ENCODE peak calls at places on chromosomes 1 and 21, in eight cellular contexts. One of them, this sample, is unnamed.

GRCh38 chr1:46520063-46520911 is 30.7 kb downstream of the DMBX1 start:
- DNase-seq in CD4-positive, alpha-beta T cell: no peak
- DNase-seq in lung microvascular endothelial cell: peak
- DNase-seq in mesenteric fat pad: no peak
- DNase-seq in AG10803: peak
- DNase-seq in activated CD4-positive, CD25-positive, alpha-beta regulatory T cell treated with anti-CD3 and anti-CD28 coated beads, Interleukin-2, amount 50 U/mL, for 72 hours: no peak
- DNase-seq in neuronal stem cell: peak
- DNase-seq in AG09319: no peak
- DNase-seq in this sample: peak

GRCh38 chr1:48469616-48470500 is 2.1 kb downstream of the SPATA6 start:
- DNase-seq in activated CD4-positive, CD25-positive, alpha-beta regulatory T cell treated with anti-CD3 and anti-CD28 coated beads, Interleukin-2, amount 50 U/mL, for 72 hours: no peak
- DNase-seq in mesenteric fat pad: no peak
- DNase-seq in CD4-positive, alpha-beta T cell: no peak
- DNase-seq in AG10803: peak
- DNase-seq in neuronal stem cell: no peak
- DNase-seq in lung microvascular endothelial cell: peak
- DNase-seq in AG09319: no peak
- DNase-seq in this sample: peak

GRCh38 chr1:151993734-151994496 is at the start of gene S100A10:
- DNase-seq in CD4-positive, alpha-beta T cell: peak
- DNase-seq in lung microvascular endothelial cell: peak
- DNase-seq in AG09319: peak
- DNase-seq in activated CD4-positive, CD25-positive, alpha-beta regulatory T cell treated with anti-CD3 and anti-CD28 coated beads, Interleukin-2, amount 50 U/mL, for 72 hours: peak
- DNase-seq in AG10803: peak
- DNase-seq in mesenteric fat pad: peak
- DNase-seq in neuronal stem cell: no peak
- DNase-seq in this sample: peak

GRCh38 chr1:174352117-174352516 is 95.6 kb upstream of the GPR52 start:
- DNase-seq in neuronal stem cell: no peak
- DNase-seq in AG10803: no peak
- DNase-seq in CD4-positive, alpha-beta T cell: no peak
- DNase-seq in AG09319: no peak
- DNase-seq in activated CD4-positive, CD25-positive, alpha-beta regulatory T cell treated with anti-CD3 and anti-CD28 coated beads, Interleukin-2, amount 50 U/mL, for 72 hours: no peak
- DNase-seq in lung microvascular endothelial cell: no peak
- DNase-seq in mesenteric fat pad: no peak
- DNase-seq in this sample: peak

GRCh38 chr21:38308010-38308784 is 51.4 kb downstream of the KCNJ15 start:
- DNase-seq in AG09319: no peak
- DNase-seq in activated CD4-positive, CD25-positive, alpha-beta regulatory T cell treated with anti-CD3 and anti-CD28 coated beads, Interleukin-2, amount 50 U/mL, for 72 hours: no peak
- DNase-seq in mesenteric fat pad: no peak
- DNase-seq in AG10803: peak
- DNase-seq in neuronal stem cell: no peak
- DNase-seq in lung microvascular endothelial cell: no peak
- DNase-seq in CD4-positive, alpha-beta T cell: no peak
- DNase-seq in this sample: no peak

GRCh38 chr1:50665413-50665812 is 242.2 kb upstream of the DMRTA2 start:
- DNase-seq in neuronal stem cell: no peak
- DNase-seq in CD4-positive, alpha-beta T cell: no peak
- DNase-seq in AG10803: peak
- DNase-seq in AG09319: no peak
- DNase-seq in lung microvascular endothelial cell: no peak
- DNase-seq in mesenteric fat pad: no peak
- DNase-seq in activated CD4-positive, CD25-positive, alpha-beta regulatory T cell treated with anti-CD3 and anti-CD28 coated beads, Interleukin-2, amount 50 U/mL, for 72 hours: no peak
- DNase-seq in this sample: no peak

GRCh38 chr1:232462200-232462599 is 167.7 kb downstream of the SIPA1L2 start:
- DNase-seq in neuronal stem cell: no peak
- DNase-seq in AG09319: no peak
- DNase-seq in CD4-positive, alpha-beta T cell: no peak
- DNase-seq in mesenteric fat pad: no peak
- DNase-seq in lung microvascular endothelial cell: peak
- DNase-seq in AG10803: no peak
- DNase-seq in activated CD4-positive, CD25-positive, alpha-beta regulatory T cell treated with anti-CD3 and anti-CD28 coated beads, Interleukin-2, amount 50 U/mL, for 72 hours: no peak
- DNase-seq in this sample: peak

GRCh38 chr1:22296701-22297591 is 154.0 kb upstream of the WNT4 start:
- DNase-seq in AG10803: peak
- DNase-seq in CD4-positive, alpha-beta T cell: no peak
- DNase-seq in lung microvascular endothelial cell: no peak
- DNase-seq in neuronal stem cell: no peak
- DNase-seq in AG09319: no peak
- DNase-seq in activated CD4-positive, CD25-positive, alpha-beta regulatory T cell treated with anti-CD3 and anti-CD28 coated beads, Interleukin-2, amount 50 U/mL, for 72 hours: no peak
- DNase-seq in mesenteric fat pad: peak
- DNase-seq in this sample: peak

GRCh38 chr1:218430802-218431201 is 85.7 kb downstream of the TGFB2 start:
- DNase-seq in CD4-positive, alpha-beta T cell: no peak
- DNase-seq in activated CD4-positive, CD25-positive, alpha-beta regulatory T cell treated with anti-CD3 and anti-CD28 coated beads, Interleukin-2, amount 50 U/mL, for 72 hours: no peak
- DNase-seq in AG09319: no peak
- DNase-seq in AG10803: no peak
- DNase-seq in mesenteric fat pad: no peak
- DNase-seq in lung microvascular endothelial cell: peak
- DNase-seq in neuronal stem cell: no peak
- DNase-seq in this sample: no peak

GRCh38 chr1:157948547-157949152 is 44.8 kb upstream of the KIRREL1 start:
- DNase-seq in activated CD4-positive, CD25-positive, alpha-beta regulatory T cell treated with anti-CD3 and anti-CD28 coated beads, Interleukin-2, amount 50 U/mL, for 72 hours: no peak
- DNase-seq in neuronal stem cell: peak
- DNase-seq in AG09319: no peak
- DNase-seq in CD4-positive, alpha-beta T cell: no peak
- DNase-seq in AG10803: peak
- DNase-seq in lung microvascular endothelial cell: peak
- DNase-seq in mesenteric fat pad: no peak
- DNase-seq in this sample: peak

GRCh38 chr1:3482590-3482899 is 28.1 kb downstream of the ARHGEF16 start:
- DNase-seq in mesenteric fat pad: no peak
- DNase-seq in AG09319: no peak
- DNase-seq in AG10803: no peak
- DNase-seq in lung microvascular endothelial cell: no peak
- DNase-seq in activated CD4-positive, CD25-positive, alpha-beta regulatory T cell treated with anti-CD3 and anti-CD28 coated beads, Interleukin-2, amount 50 U/mL, for 72 hours: no peak
- DNase-seq in CD4-positive, alpha-beta T cell: no peak
- DNase-seq in neuronal stem cell: no peak
- DNase-seq in this sample: no peak

GRCh38 chr21:33880626-33881025 is 35.0 kb downstream of the ATP5PO start:
- DNase-seq in AG09319: no peak
- DNase-seq in lung microvascular endothelial cell: no peak
- DNase-seq in activated CD4-positive, CD25-positive, alpha-beta regulatory T cell treated with anti-CD3 and anti-CD28 coated beads, Interleukin-2, amount 50 U/mL, for 72 hours: no peak
- DNase-seq in CD4-positive, alpha-beta T cell: no peak
- DNase-seq in mesenteric fat pad: no peak
- DNase-seq in neuronal stem cell: no peak
- DNase-seq in AG10803: no peak
- DNase-seq in this sample: no peak

GRCh38 chr1:231272880-231273279 is 31.9 kb downstream of the GNPAT start:
- DNase-seq in activated CD4-positive, CD25-positive, alpha-beta regulatory T cell treated with anti-CD3 and anti-CD28 coated beads, Interleukin-2, amount 50 U/mL, for 72 hours: no peak
- DNase-seq in AG10803: no peak
- DNase-seq in CD4-positive, alpha-beta T cell: no peak
- DNase-seq in mesenteric fat pad: no peak
- DNase-seq in lung microvascular endothelial cell: peak
- DNase-seq in neuronal stem cell: no peak
- DNase-seq in AG09319: no peak
- DNase-seq in this sample: peak

GRCh38 chr1:60715970-60716369 is 366.4 kb upstream of the NFIA start:
- DNase-seq in neuronal stem cell: no peak
- DNase-seq in mesenteric fat pad: no peak
- DNase-seq in lung microvascular endothelial cell: no peak
- DNase-seq in CD4-positive, alpha-beta T cell: no peak
- DNase-seq in activated CD4-positive, CD25-positive, alpha-beta regulatory T cell treated with anti-CD3 and anti-CD28 coated beads, Interleukin-2, amount 50 U/mL, for 72 hours: no peak
- DNase-seq in AG10803: no peak
- DNase-seq in AG09319: no peak
- DNase-seq in this sample: no peak

GRCh38 chr1:65141394-65141793 is 6.6 kb upstream of the AK4 start:
- DNase-seq in lung microvascular endothelial cell: peak
- DNase-seq in AG09319: no peak
- DNase-seq in neuronal stem cell: no peak
- DNase-seq in AG10803: peak
- DNase-seq in CD4-positive, alpha-beta T cell: no peak
- DNase-seq in mesenteric fat pad: no peak
- DNase-seq in activated CD4-positive, CD25-positive, alpha-beta regulatory T cell treated with anti-CD3 and anti-CD28 coated beads, Interleukin-2, amount 50 U/mL, for 72 hours: no peak
- DNase-seq in this sample: peak

GRCh38 chr1:23747947-23748346 is 4.7 kb downstream of the ELOA start:
- DNase-seq in AG10803: no peak
- DNase-seq in neuronal stem cell: no peak
- DNase-seq in activated CD4-positive, CD25-positive, alpha-beta regulatory T cell treated with anti-CD3 and anti-CD28 coated beads, Interleukin-2, amount 50 U/mL, for 72 hours: no peak
- DNase-seq in mesenteric fat pad: no peak
- DNase-seq in CD4-positive, alpha-beta T cell: no peak
- DNase-seq in AG09319: no peak
- DNase-seq in lung microvascular endothelial cell: peak
- DNase-seq in this sample: no peak

GRCh38 chr1:9128520-9129371 is at the start of gene GPR157:
- DNase-seq in activated CD4-positive, CD25-positive, alpha-beta regulatory T cell treated with anti-CD3 and anti-CD28 coated beads, Interleukin-2, amount 50 U/mL, for 72 hours: peak
- DNase-seq in lung microvascular endothelial cell: peak
- DNase-seq in AG10803: peak
- DNase-seq in neuronal stem cell: peak
- DNase-seq in CD4-positive, alpha-beta T cell: peak
- DNase-seq in mesenteric fat pad: peak
- DNase-seq in AG09319: no peak
- DNase-seq in this sample: no peak

GRCh38 chr1:176989754-176990153 is 174.8 kb downstream of the ASTN1 start:
- DNase-seq in AG10803: no peak
- DNase-seq in AG09319: no peak
- DNase-seq in neuronal stem cell: no peak
- DNase-seq in activated CD4-positive, CD25-positive, alpha-beta regulatory T cell treated with anti-CD3 and anti-CD28 coated beads, Interleukin-2, amount 50 U/mL, for 72 hours: no peak
- DNase-seq in CD4-positive, alpha-beta T cell: no peak
- DNase-seq in mesenteric fat pad: no peak
- DNase-seq in lung microvascular endothelial cell: no peak
- DNase-seq in this sample: no peak

GRCh38 chr1:18564661-18565060 is 66.0 kb upstream of the PAX7 start:
- DNase-seq in neuronal stem cell: no peak
- DNase-seq in lung microvascular endothelial cell: no peak
- DNase-seq in activated CD4-positive, CD25-positive, alpha-beta regulatory T cell treated with anti-CD3 and anti-CD28 coated beads, Interleukin-2, amount 50 U/mL, for 72 hours: no peak
- DNase-seq in AG09319: no peak
- DNase-seq in AG10803: no peak
- DNase-seq in mesenteric fat pad: no peak
- DNase-seq in CD4-positive, alpha-beta T cell: no peak
- DNase-seq in this sample: no peak

GRCh38 chr1:21665711-21666571 is 3.2 kb downstream of the RAP1GAP start:
- DNase-seq in CD4-positive, alpha-beta T cell: no peak
- DNase-seq in activated CD4-positive, CD25-positive, alpha-beta regulatory T cell treated with anti-CD3 and anti-CD28 coated beads, Interleukin-2, amount 50 U/mL, for 72 hours: peak
- DNase-seq in mesenteric fat pad: peak
- DNase-seq in neuronal stem cell: no peak
- DNase-seq in lung microvascular endothelial cell: no peak
- DNase-seq in AG10803: peak
- DNase-seq in AG09319: no peak
- DNase-seq in this sample: peak

GRCh38 chr1:201702936-201703335 is 126.0 kb upstream of the IPO9 start:
- DNase-seq in AG10803: peak
- DNase-seq in mesenteric fat pad: peak
- DNase-seq in AG09319: no peak
- DNase-seq in neuronal stem cell: no peak
- DNase-seq in activated CD4-positive, CD25-positive, alpha-beta regulatory T cell treated with anti-CD3 and anti-CD28 coated beads, Interleukin-2, amount 50 U/mL, for 72 hours: no peak
- DNase-seq in lung microvascular endothelial cell: peak
- DNase-seq in CD4-positive, alpha-beta T cell: no peak
- DNase-seq in this sample: no peak

GRCh38 chr21:44517175-44517899 is 22.7 kb downstream of the KRTAP10-1 start:
- DNase-seq in CD4-positive, alpha-beta T cell: no peak
- DNase-seq in activated CD4-positive, CD25-positive, alpha-beta regulatory T cell treated with anti-CD3 and anti-CD28 coated beads, Interleukin-2, amount 50 U/mL, for 72 hours: peak
- DNase-seq in AG10803: no peak
- DNase-seq in AG09319: no peak
- DNase-seq in neuronal stem cell: no peak
- DNase-seq in lung microvascular endothelial cell: peak
- DNase-seq in mesenteric fat pad: no peak
- DNase-seq in this sample: no peak

GRCh38 chr1:21706151-21706835 is 37.1 kb upstream of the RAP1GAP start:
- DNase-seq in lung microvascular endothelial cell: no peak
- DNase-seq in AG10803: peak
- DNase-seq in CD4-positive, alpha-beta T cell: no peak
- DNase-seq in neuronal stem cell: peak
- DNase-seq in activated CD4-positive, CD25-positive, alpha-beta regulatory T cell treated with anti-CD3 and anti-CD28 coated beads, Interleukin-2, amount 50 U/mL, for 72 hours: no peak
- DNase-seq in AG09319: no peak
- DNase-seq in mesenteric fat pad: no peak
- DNase-seq in this sample: no peak

GRCh38 chr1:165570078-165570477 is 26.3 kb downstream of the LRRC52 start:
- DNase-seq in AG09319: no peak
- DNase-seq in neuronal stem cell: no peak
- DNase-seq in lung microvascular endothelial cell: no peak
- DNase-seq in mesenteric fat pad: no peak
- DNase-seq in CD4-positive, alpha-beta T cell: no peak
- DNase-seq in AG10803: no peak
- DNase-seq in activated CD4-positive, CD25-positive, alpha-beta regulatory T cell treated with anti-CD3 and anti-CD28 coated beads, Interleukin-2, amount 50 U/mL, for 72 hours: no peak
- DNase-seq in this sample: no peak

GRCh38 chr1:200139661-200140250 is 112.2 kb downstream of the NR5A2 start:
- DNase-seq in lung microvascular endothelial cell: peak
- DNase-seq in mesenteric fat pad: no peak
- DNase-seq in AG10803: peak
- DNase-seq in AG09319: no peak
- DNase-seq in activated CD4-positive, CD25-positive, alpha-beta regulatory T cell treated with anti-CD3 and anti-CD28 coated beads, Interleukin-2, amount 50 U/mL, for 72 hours: no peak
- DNase-seq in neuronal stem cell: no peak
- DNase-seq in CD4-positive, alpha-beta T cell: no peak
- DNase-seq in this sample: peak

GRCh38 chr1:64183380-64183984 is 19.9 kb upstream of the UBE2U start:
- DNase-seq in AG10803: peak
- DNase-seq in neuronal stem cell: no peak
- DNase-seq in mesenteric fat pad: no peak
- DNase-seq in lung microvascular endothelial cell: no peak
- DNase-seq in AG09319: no peak
- DNase-seq in activated CD4-positive, CD25-positive, alpha-beta regulatory T cell treated with anti-CD3 and anti-CD28 coated beads, Interleukin-2, amount 50 U/mL, for 72 hours: no peak
- DNase-seq in CD4-positive, alpha-beta T cell: no peak
- DNase-seq in this sample: no peak

GRCh38 chr1:27137544-27138075 is 17.3 kb downstream of the SLC9A1 start:
- DNase-seq in mesenteric fat pad: no peak
- DNase-seq in neuronal stem cell: no peak
- DNase-seq in AG10803: no peak
- DNase-seq in AG09319: no peak
- DNase-seq in lung microvascular endothelial cell: no peak
- DNase-seq in CD4-positive, alpha-beta T cell: no peak
- DNase-seq in activated CD4-positive, CD25-positive, alpha-beta regulatory T cell treated with anti-CD3 and anti-CD28 coated beads, Interleukin-2, amount 50 U/mL, for 72 hours: peak
- DNase-seq in this sample: peak

GRCh38 chr1:224734261-224734935 is 118.3 kb downstream of the CNIH3 start:
- DNase-seq in AG09319: no peak
- DNase-seq in activated CD4-positive, CD25-positive, alpha-beta regulatory T cell treated with anti-CD3 and anti-CD28 coated beads, Interleukin-2, amount 50 U/mL, for 72 hours: no peak
- DNase-seq in mesenteric fat pad: no peak
- DNase-seq in AG10803: no peak
- DNase-seq in CD4-positive, alpha-beta T cell: no peak
- DNase-seq in neuronal stem cell: no peak
- DNase-seq in lung microvascular endothelial cell: no peak
- DNase-seq in this sample: no peak

GRCh38 chr1:25866288-25866687 is 7.0 kb upstream of the AUNIP start:
- DNase-seq in AG10803: no peak
- DNase-seq in AG09319: no peak
- DNase-seq in CD4-positive, alpha-beta T cell: no peak
- DNase-seq in neuronal stem cell: no peak
- DNase-seq in lung microvascular endothelial cell: no peak
- DNase-seq in activated CD4-positive, CD25-positive, alpha-beta regulatory T cell treated with anti-CD3 and anti-CD28 coated beads, Interleukin-2, amount 50 U/mL, for 72 hours: no peak
- DNase-seq in mesenteric fat pad: no peak
- DNase-seq in this sample: no peak

GRCh38 chr1:2363847-2364513 is 27.4 kb downstream of the MORN1 start:
- DNase-seq in lung microvascular endothelial cell: no peak
- DNase-seq in mesenteric fat pad: no peak
- DNase-seq in neuronal stem cell: no peak
- DNase-seq in activated CD4-positive, CD25-positive, alpha-beta regulatory T cell treated with anti-CD3 and anti-CD28 coated beads, Interleukin-2, amount 50 U/mL, for 72 hours: no peak
- DNase-seq in CD4-positive, alpha-beta T cell: no peak
- DNase-seq in AG09319: no peak
- DNase-seq in AG10803: no peak
- DNase-seq in this sample: no peak

GRCh38 chr1:199660071-199660470 is 367.4 kb upstream of the NR5A2 start:
- DNase-seq in AG10803: no peak
- DNase-seq in mesenteric fat pad: no peak
- DNase-seq in lung microvascular endothelial cell: no peak
- DNase-seq in CD4-positive, alpha-beta T cell: no peak
- DNase-seq in neuronal stem cell: no peak
- DNase-seq in AG09319: no peak
- DNase-seq in activated CD4-positive, CD25-positive, alpha-beta regulatory T cell treated with anti-CD3 and anti-CD28 coated beads, Interleukin-2, amount 50 U/mL, for 72 hours: no peak
- DNase-seq in this sample: no peak

This sample was measured in bronchial epithelial cell.